ENCODE peak calls at places on chromosomes 16 and 17, in four cellular contexts. M is GM12891; W is activated naive CD8-positive, alpha-beta T cell treated with anti-CD3 and anti-CD28 coated beads for 36 hours; A is naive thymus-derived CD8-positive, alpha-beta T cell. E is an unnamed sample.

GRCh38 chr16:15786501-15786900 is 70.3 kb downstream of the MYH11 start:
- DNase-seq in M (no peak), W (no peak), A (no peak), E (no peak)

GRCh38 chr16:47258874-47259461 is 115.2 kb upstream of the NETO2 start:
- DNase-seq in M (no peak), W (no peak), A (no peak), E (no peak)

GRCh38 chr17:66533572-66533971 is 231.2 kb downstream of the PRKCA start:
- DNase-seq in M (no peak), W (no peak), A (no peak), E (no peak)

GRCh38 chr17:73156887-73157870 is 7.6 kb upstream of the SSTR2 start:
- DNase-seq in A (no peak), M (no peak), W (no peak), E (no peak)

GRCh38 chr17:8857919-8858318 is 9.6 kb downstream of the PIK3R6 start:
- DNase-seq in M (no peak), A (peak), W (peak), E (no peak)

GRCh38 chr17:73228748-73229236 is 32.9 kb downstream of the CPSF4L start:
- DNase-seq in A (no peak), W (peak), M (peak), E (no peak)

GRCh38 chr17:41530062-41531048 is 2.2 kb upstream of the KRT19 start:
- DNase-seq in W (no peak), M (no peak), A (no peak), E (no peak)

GRCh38 chr16:24075929-24076716 is 180.0 kb upstream of the CACNG3 start:
- DNase-seq in A (no peak), W (no peak), M (no peak), E (no peak)

GRCh38 chr16:89257757-89258465 is 40.4 kb downstream of the ZNF778 start:
- DNase-seq in M (no peak), A (no peak), W (no peak), E (no peak)

GRCh38 chr17:82593590-82594087 is 54.6 kb downstream of the WDR45B start:
- DNase-seq in A (peak), W (no peak), M (no peak), E (no peak)

GRCh38 chr17:52170963-52171572 is 12.6 kb upstream of the CA10 start:
- DNase-seq in M (no peak), A (no peak), W (no peak), E (no peak)

GRCh38 chr16:16139061-16139460 is 84.2 kb downstream of the ABCC6 start:
- DNase-seq in M (no peak), A (no peak), W (no peak), E (no peak)

GRCh38 chr16:9364721-9365693 is 273.6 kb downstream of the HAPSTR1 start:
- DNase-seq in M (no peak), A (no peak), W (no peak), E (no peak)

GRCh38 chr17:8997994-8998628 is 23.2 kb upstream of the NTN1 start:
- DNase-seq in W (peak), A (peak), M (peak), E (peak)

GRCh38 chr17:27268394-27269085 is 25.4 kb upstream of the WSB1 start:
- DNase-seq in W (no peak), M (no peak), A (no peak), E (no peak)

GRCh38 chr16:85202631-85203461 is 90.6 kb upstream of the CIBAR2 start:
- DNase-seq in A (no peak), M (no peak), W (no peak), E (no peak)

GRCh38 chr17:21209511-21210175 is 4.3 kb downstream of the TMEM11 start:
- DNase-seq in M (no peak), A (no peak), W (no peak), E (no peak)

GRCh38 chr17:7403043-7403901 is 625 bp downstream of the TMEM256 start:
- DNase-seq in M (no peak), W (peak), A (peak), E (peak)

GRCh38 chr17:77441130-77441920 is 300.6 kb downstream of the SEC14L1 start:
- DNase-seq in W (peak), A (peak), M (no peak), E (peak)

GRCh38 chr17:47199627-47200324 is 9.4 kb upstream of the MYL4 start:
- DNase-seq in A (no peak), M (no peak), W (no peak), E (peak)

GRCh38 chr17:77873518-77874302 is 84.8 kb upstream of the TNRC6C start:
- DNase-seq in M (no peak), A (peak), W (no peak), E (no peak)

GRCh38 chr17:48012151-48012520 is 25.5 kb downstream of the COPZ2 start:
- DNase-seq in A (peak), W (peak), M (peak), E (peak)

GRCh38 chr16:64428463-64428862 is 693.4 kb downstream of the CDH11 start:
- DNase-seq in A (no peak), M (no peak), W (no peak), E (no peak)

GRCh38 chr16:89586853-89587252 is 11.3 kb downstream of the CPNE7 start:
- DNase-seq in W (no peak), M (no peak), A (no peak), E (no peak)

GRCh38 chr16:86531193-86531550 is 20.8 kb downstream of the FOXF1 start:
- DNase-seq in W (no peak), A (no peak), M (no peak), E (no peak)

GRCh38 chr17:57530508-57530907 is 214.6 kb downstream of the CCDC182 start:
- DNase-seq in M (no peak), A (no peak), W (no peak), E (no peak)

E was measured in stimulated activated naive CD4-positive, alpha-beta T cell.